ENCODE peak calls at places on chromosomes 3 and 15, in five cellular contexts. M is adipocyte; J is ovary; W is activated CD8-positive, alpha-beta memory T cell treated with anti-CD3 and anti-CD28 coated beads, Interleukin-2, amount 50 U/mL, for 48 hours; N is colonic mucosa. X is an unnamed sample.

GRCh38 chr15:65833501-65834220 is 35.6 kb upstream of the RAB11A start:
- DNase-seq in M (no peak), J (no peak), W (no peak), N (peak; percentile 51), X (no peak)

GRCh38 chr3:167930453-167930852 is 165.3 kb downstream of the GOLIM4 start:
- DNase-seq in M (no peak), J (no peak), W (no peak), N (no peak), X (no peak)

GRCh38 chr3:151169700-151170224 is 33.3 kb downstream of the GPR171 start:
- DNase-seq in M (no peak), J (no peak), W (peak; percentile 73), N (no peak), X (peak; percentile 30)

GRCh38 chr3:158935846-158936245 is 134.0 kb downstream of the MFSD1 start:
- DNase-seq in M (peak; percentile 3), J (no peak), W (no peak), N (no peak), X (peak; percentile 41)

GRCh38 chr3:14273886-14274517 is 95.4 kb downstream of the LSM3 start:
- DNase-seq in M (no peak), J (peak; percentile 18), W (no peak), N (no peak), X (no peak)

GRCh38 chr3:31968927-31969418 is 12.1 kb downstream of the OSBPL10 start:
- DNase-seq in M (peak; percentile 93), J (no peak), W (no peak), N (peak; percentile 13), X (peak; percentile 88)

GRCh38 chr3:2354702-2355101 is 256.0 kb downstream of the CNTN4 start:
- DNase-seq in M (no peak), J (no peak), W (no peak), N (no peak), X (no peak)

GRCh38 chr15:83837946-83838571 is 184.1 kb downstream of the ADAMTSL3 start:
- DNase-seq in M (no peak), J (peak; percentile 57), W (no peak), N (no peak), X (no peak)

GRCh38 chr3:152316318-152316717 is 47.6 kb downstream of the MBNL1 start:
- DNase-seq in M (no peak), J (no peak), W (no peak), N (no peak), X (no peak)

X was measured in AG10803.